ENCODE peak calls at places on chromosome 17, in five cellular contexts. V, K, M, A and T are unnamed samples.

GRCh38 chr17:79623786-79624657 is 13.2 kb upstream of the RBFOX3 start:
- DNase-seq in K (no peak), A (no peak), V (no peak), M (no peak), T (no peak)

GRCh38 chr17:27602721-27603445 is 28.1 kb upstream of the LGALS9 start:
- DNase-seq in V (peak), K (peak), A (peak), M (peak), T (peak)

GRCh38 chr17:7560172-7561027 is 1.3 kb upstream of the SENP3 start:
- DNase-seq in A (peak), V (peak), K (no peak), M (peak), T (no peak)

GRCh38 chr17:74833501-74834361 is 26.0 kb downstream of the GRIN2C start:
- DNase-seq in M (peak), A (no peak), V (no peak), K (peak), T (no peak)

GRCh38 chr17:38702166-38702899 is 2.7 kb upstream of the MLLT6 start:
- DNase-seq in A (peak), K (peak), M (peak), V (peak), T (no peak)

GRCh38 chr17:31654936-31655335 is 204.1 kb downstream of the COPRS start:
- DNase-seq in K (no peak), V (no peak), M (no peak), A (peak), T (no peak)

GRCh38 chr17:49227436-49228261 is 2.9 kb downstream of the PHOSPHO1 start:
- DNase-seq in A (peak), K (peak), M (peak), V (peak), T (peak)

GRCh38 chr17:68800731-68801130 is 154.5 kb downstream of the ABCA8 start:
- DNase-seq in K (no peak), M (no peak), A (no peak), V (no peak), T (no peak)

GRCh38 chr17:80028030-80028429 is 7.6 kb downstream of the TBC1D16 start:
- DNase-seq in A (no peak), K (no peak), M (no peak), V (no peak), T (no peak)

GRCh38 chr17:1839516-1839915 is 9.7 kb downstream of the RPA1 start:
- DNase-seq in K (no peak), M (no peak), V (no peak), A (no peak), T (no peak)

GRCh38 chr17:57862990-57863667 is 13.3 kb upstream of the MRPS23 start:
- DNase-seq in M (no peak), A (no peak), K (no peak), V (no peak), T (no peak)

GRCh38 chr17:66724581-66725341 is 110.2 kb upstream of the CACNG5 start:
- DNase-seq in V (peak), K (no peak), M (no peak), A (no peak), T (no peak)

GRCh38 chr17:65137076-65137935 is at the start of gene RGS9:
- DNase-seq in A (peak), K (no peak), M (peak), V (peak), T (peak)

GRCh38 chr17:73595068-73595865 is 49.0 kb downstream of the SDK2 start:
- DNase-seq in V (no peak), K (no peak), A (peak), M (peak), T (no peak)

GRCh38 chr17:28849281-28849680 is 5.5 kb upstream of the ERAL1 start:
- DNase-seq in M (no peak), K (no peak), A (no peak), V (peak), T (no peak)

GRCh38 chr17:9247401-9247938 is 226.2 kb downstream of the NTN1 start:
- DNase-seq in V (no peak), A (no peak), K (no peak), M (no peak), T (no peak)

GRCh38 chr17:20234266-20234665 is 225.1 kb downstream of the SPECC1 start:
- DNase-seq in A (peak), M (no peak), K (no peak), V (no peak), T (peak)

GRCh38 chr17:33234930-33235685 is 58.0 kb downstream of the ASIC2 start:
- DNase-seq in V (peak), A (no peak), M (peak), K (no peak), T (peak)

GRCh38 chr17:33196883-33197282 is 96.2 kb downstream of the ASIC2 start:
- DNase-seq in V (no peak), K (no peak), A (no peak), M (no peak), T (no peak)

GRCh38 chr17:69122065-69122464 is 19.6 kb downstream of the ABCA6 start:
- DNase-seq in K (no peak), V (no peak), A (no peak), M (no peak), T (no peak)

GRCh38 chr17:1905190-1905919 is 75.5 kb downstream of the RPA1 start:
- DNase-seq in A (no peak), M (no peak), V (no peak), K (no peak), T (no peak)

GRCh38 chr17:5035356-5035755 is at the start of gene SLC52A1:
- DNase-seq in M (no peak), A (no peak), K (no peak), V (no peak), T (no peak)

GRCh38 chr17:7128174-7128573 is 13.6 kb upstream of the ASGR2 start:
- DNase-seq in K (no peak), M (no peak), V (no peak), A (no peak), T (no peak)

GRCh38 chr17:20156196-20157077 is 147.3 kb downstream of the SPECC1 start:
- DNase-seq in A (peak), K (no peak), V (peak), M (peak), T (no peak)

GRCh38 chr17:40358323-40359038 is 6.1 kb downstream of the GJD3 start:
- DNase-seq in A (peak), K (peak), V (peak), M (peak), T (no peak)